ENCODE peak calls at places on chromosomes 4 and X, in five cellular contexts. D is CD8-positive, alpha-beta T cell; E is fibroblast of pulmonary artery; O is body of pancreas; S is AG09309. G is an unnamed sample.

GRCh38 chr4:22170353-22170752 is 221.8 kb upstream of the KCNIP4 start:
- DNase-seq in D (no peak), E (peak), O (no peak), S (peak), G (peak)

GRCh38 chr4:53583513-53583912 is 7.8 kb downstream of the LNX1 start:
- DNase-seq in D (no peak), E (no peak), O (no peak), S (no peak), G (no peak)

GRCh38 chrX:11395859-11396258 is 102.6 kb downstream of the AMELX start:
- DNase-seq in D (no peak), E (no peak), O (no peak), S (no peak), G (no peak)

GRCh38 chrX:22389544-22390243 is 117.0 kb downstream of the CBLL2 start:
- DNase-seq in D (no peak), E (peak), O (no peak), S (no peak), G (peak)

GRCh38 chrX:72126048-72126415 is 5.7 kb downstream of the RTL5 start:
- DNase-seq in D (no peak), E (peak), O (no peak), S (no peak), G (peak)

GRCh38 chr4:5888222-5888701 is 4.6 kb downstream of the CRMP1 start:
- DNase-seq in D (no peak), E (no peak), O (peak), S (no peak), G (no peak)

GRCh38 chr4:142480244-142480643 is 365.9 kb downstream of the INPP4B start:
- DNase-seq in D (no peak), E (peak), O (no peak), S (no peak), G (no peak)

GRCh38 chr4:74529284-74530041 is 84.5 kb downstream of the AREG start:
- DNase-seq in D (no peak), E (peak), O (no peak), S (no peak), G (peak)

GRCh38 chr4:183987987-183988392 is 82.9 kb downstream of the STOX2 start:
- DNase-seq in D (no peak), E (peak), O (peak), S (peak), G (peak)

GRCh38 chr4:113921089-113921842 is 58.2 kb downstream of the ARSJ start:
- DNase-seq in D (no peak), E (peak), O (no peak), S (no peak), G (peak)

GRCh38 chr4:124939908-124940307 is 227.4 kb upstream of the ANKRD50 start:
- DNase-seq in D (no peak), E (no peak), O (no peak), S (no peak), G (no peak)
- H3K4me3 ChIP-seq in D (no peak), E (no peak), O (no peak), S (no peak), G (no peak)

DNA sequence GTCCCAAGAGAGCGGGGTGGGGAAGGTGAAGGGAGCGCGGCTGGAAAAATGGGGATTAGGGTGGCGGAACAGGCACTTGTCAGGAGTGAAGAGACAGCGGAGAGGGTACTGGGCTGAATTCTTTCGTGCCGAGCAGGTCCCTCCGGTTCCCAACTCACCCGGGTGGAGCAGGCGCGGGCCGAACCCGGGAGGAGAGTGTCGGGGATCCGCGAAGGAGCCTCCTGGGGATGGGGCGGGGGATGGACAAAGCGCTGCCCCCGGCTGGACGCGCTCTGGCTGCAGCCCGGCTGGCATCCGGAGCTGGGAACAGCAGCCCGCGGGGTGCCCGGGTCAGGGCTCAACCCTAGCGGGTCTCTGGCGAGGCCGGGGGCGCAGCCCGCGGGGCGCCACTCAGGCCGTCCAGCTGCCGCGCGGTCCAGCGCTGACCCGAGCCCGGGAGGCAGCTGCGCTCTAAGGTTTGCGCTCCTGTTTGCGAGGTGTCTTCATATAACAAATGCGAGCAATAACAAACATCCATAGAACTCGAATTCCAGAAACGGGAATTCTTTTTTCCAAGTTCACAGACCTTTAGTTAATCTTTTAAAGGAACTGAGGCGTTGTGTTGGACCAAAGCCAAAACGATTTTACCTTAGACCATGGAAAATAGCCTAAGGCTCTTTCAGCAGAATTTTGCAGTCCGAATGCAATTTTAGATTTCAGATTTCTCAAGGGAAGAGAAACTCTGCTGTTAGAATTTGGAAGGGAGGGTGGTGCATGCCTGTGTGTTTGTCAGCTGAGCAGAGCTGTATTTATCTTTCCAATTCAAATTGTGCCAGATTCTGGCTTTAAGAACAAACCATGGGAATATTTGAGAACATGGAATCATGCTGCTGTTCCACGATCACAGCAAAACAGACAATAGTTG is 707 bp downstream of the NPY5R start:
- DNase-seq in D (no peak), E (no peak), O (peak), S (no peak), G (no peak)
- H3K4me3 ChIP-seq in D (no peak), E (peak), O (peak), S (no peak), G (peak)

GRCh38 chr4:186266699-186267467 is 894 bp downstream of the F11 start:
- DNase-seq in D (no peak), E (peak), O (peak), S (no peak), G (peak)
- H3K4me3 ChIP-seq in D (no peak), E (no peak), O (peak), S (no peak), G (no peak)

DNA sequence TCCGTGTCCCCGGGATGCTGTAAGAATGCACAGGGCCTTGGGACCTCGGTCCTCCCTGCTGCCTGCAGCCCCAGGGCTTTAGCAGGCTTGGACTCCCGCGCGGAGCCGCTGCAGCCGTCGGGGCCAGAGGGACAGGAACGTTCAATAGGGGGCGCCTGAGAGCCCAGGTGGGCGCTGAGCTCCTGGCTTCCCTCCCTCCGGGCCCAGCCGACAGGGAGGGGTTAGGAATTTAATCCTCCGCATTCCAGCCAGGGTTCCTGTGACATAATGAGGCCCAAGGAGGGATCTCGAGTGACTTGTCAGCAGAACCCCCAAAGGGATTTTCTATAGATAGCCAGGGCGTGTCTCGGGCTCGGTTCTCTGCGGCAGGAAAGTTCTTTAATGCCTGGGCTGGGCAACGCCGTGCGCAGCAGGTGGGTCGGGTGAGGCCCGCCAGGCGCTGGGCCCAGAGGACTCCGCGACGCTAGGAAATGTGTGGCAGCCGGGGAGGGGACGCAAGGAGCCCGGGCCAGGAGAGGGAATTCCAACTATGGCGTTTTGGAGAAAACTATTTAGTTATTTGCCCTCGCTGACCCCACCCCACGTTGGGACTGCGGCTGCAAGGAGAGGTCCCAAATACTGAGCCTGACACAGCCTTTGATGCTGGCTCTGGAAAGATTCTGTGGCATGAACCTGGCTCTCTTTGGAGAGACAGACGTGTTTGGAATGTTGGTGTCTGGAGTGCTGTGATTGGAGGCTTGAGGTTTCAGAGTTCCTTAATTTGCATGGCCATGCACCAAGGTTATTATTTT is 285.2 kb upstream of the GATB start:
- DNase-seq in D (no peak), E (peak), O (peak), S (no peak), G (peak)
- H3K4me3 ChIP-seq in D (no peak), E (no peak), O (no peak), S (no peak), G (no peak)

DNA sequence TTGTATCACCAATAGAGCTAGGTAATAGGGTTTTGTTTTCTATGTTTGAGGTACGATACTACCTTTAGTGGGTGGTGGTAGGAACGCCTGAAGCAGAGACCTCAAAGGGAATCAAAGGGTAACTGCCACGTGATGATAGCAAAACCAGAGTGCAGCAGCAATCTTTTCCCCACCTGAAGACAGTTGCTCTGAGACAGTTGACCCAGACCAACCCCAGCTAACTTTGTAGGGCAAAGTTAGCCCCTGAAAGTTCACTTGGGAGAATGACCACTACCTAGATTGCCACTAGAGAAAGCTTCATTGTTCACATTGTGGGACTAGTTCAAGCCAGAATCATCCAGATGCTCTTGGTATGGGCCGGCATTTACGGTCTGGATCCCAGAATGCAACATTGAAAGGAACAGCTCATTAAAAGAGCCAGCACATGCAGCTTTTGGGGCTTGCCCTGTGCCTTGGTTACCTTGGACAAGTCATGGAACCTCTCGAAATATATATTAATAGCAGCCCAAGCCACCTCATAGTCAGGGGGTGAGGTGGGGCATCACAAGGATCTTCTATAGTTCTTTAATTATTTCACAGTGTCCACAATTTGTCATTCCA is 4.0 kb downstream of the SEPTIN6 start:
- DNase-seq in D (no peak), E (no peak), O (no peak), S (no peak), G (no peak)
- H3K4me3 ChIP-seq in D (peak), E (no peak), O (no peak), S (no peak), G (no peak)

DNA sequence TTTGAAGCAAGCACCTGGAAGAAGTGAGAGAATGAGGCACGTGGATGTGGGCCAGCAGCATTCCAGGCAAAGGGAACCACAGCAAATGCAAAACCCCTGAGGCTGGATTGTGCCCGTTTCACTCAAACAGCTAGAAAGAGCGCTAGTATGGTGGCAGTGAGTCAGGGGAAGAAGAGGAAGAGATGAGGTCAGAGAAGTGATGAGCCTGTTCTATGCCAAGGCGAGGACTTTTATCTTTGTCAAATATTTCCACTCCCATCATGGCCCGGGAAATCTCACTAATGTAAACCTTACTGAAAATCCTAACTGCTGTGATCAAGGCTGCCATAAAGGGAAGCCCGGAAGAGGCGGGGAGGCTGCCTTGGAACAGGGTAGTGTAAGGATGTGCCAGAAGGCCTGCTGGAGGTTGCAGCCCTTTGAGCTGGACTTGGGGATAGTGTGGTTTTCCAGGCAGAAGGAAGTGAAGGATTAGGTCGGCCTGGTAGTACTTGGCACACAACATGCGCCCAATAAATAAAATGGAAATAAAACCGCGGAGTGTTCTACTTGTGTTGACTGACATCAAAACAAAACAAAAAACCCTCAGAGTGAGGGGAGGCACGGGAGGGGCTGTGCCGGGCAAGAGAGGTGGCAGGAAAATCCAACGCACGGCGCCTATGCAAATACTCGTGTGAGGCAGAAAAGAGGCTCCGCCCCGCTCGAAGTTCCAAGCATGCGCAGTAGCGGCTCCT is 1.2 kb upstream of the CDK16 start:
- DNase-seq in D (no peak), E (peak), O (peak), S (no peak), G (peak)
- H3K4me3 ChIP-seq in D (peak), E (peak), O (no peak), S (no peak), G (no peak)

GRCh38 chr4:94461506-94461905 is 9.8 kb downstream of the PDLIM5 start:
- DNase-seq in D (no peak), E (no peak), O (no peak), S (no peak), G (no peak)

GRCh38 chr4:94455081-94455480 is 3.3 kb downstream of the PDLIM5 start:
- DNase-seq in D (no peak), E (peak), O (peak), S (peak), G (peak)

GRCh38 chr4:94459462-94460161 is 7.9 kb downstream of the PDLIM5 start:
- DNase-seq in D (no peak), E (no peak), O (no peak), S (no peak), G (no peak)

GRCh38 chr4:94457692-94458106 is 6.0 kb downstream of the PDLIM5 start:
- DNase-seq in D (no peak), E (peak), O (no peak), S (no peak), G (peak)

DNA sequence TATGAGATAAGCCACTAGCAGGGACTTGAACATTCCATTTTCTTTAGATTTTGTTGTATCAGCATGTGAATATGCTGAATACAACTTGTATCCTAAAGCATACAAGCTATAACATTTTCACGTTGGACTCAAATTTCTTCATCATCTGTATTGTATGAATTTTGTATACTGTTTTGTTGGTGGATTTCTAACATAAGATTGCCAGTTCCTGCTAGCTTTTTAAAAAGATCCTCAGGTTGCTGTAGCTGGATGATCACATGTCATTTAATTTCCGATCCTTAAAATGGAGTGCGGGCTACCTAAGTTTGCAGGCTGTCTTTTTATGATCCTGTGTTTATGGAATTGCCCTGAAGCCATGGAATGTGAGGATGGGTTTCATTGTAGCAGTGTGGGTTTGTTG is 6.9 kb downstream of the PDLIM5 start:
- DNase-seq in D (no peak), E (no peak), O (no peak), S (no peak), G (no peak)
- H3K4me3 ChIP-seq in D (no peak), E (no peak), O (no peak), S (no peak), G (no peak)